ENCODE peak calls at places on chromosome 16, in seven cellular contexts. T is CD4-positive, CD25-positive, alpha-beta regulatory T cell; S is central memory CD4-positive, alpha-beta T cell; V is brain microvascular endothelial cell; G is activated T-cell treated with anti-CD3 and anti-CD28 coated beads for 1 hour; K is substantia nigra; I is hippocampal formation. P is an unnamed sample.
A peak's percentile ranks its signal among the peaks of the same experiment; 100 is the strongest.

GRCh38 chr16:73019456-73020362 is 28.2 kb downstream of the ZFHX3 start:
- DNase-seq in T (no peak), S (no peak), V (peak; percentile 97), G (no peak), K (no peak), I (no peak), P (no peak)

GRCh38 chr16:74304164-74304834 is 7.7 kb downstream of the PSMD7 start:
- DNase-seq in T (no peak), S (no peak), V (no peak), G (no peak), K (no peak), I (no peak), P (no peak)

GRCh38 chr16:47965439-47965838 is 190.4 kb downstream of the ABCC12 start:
- DNase-seq in T (no peak), S (no peak), V (peak; percentile 11), G (no peak), K (no peak), I (peak; percentile 41), P (no peak)

GRCh38 chr16:89149386-89149785 is 22.2 kb upstream of the CDH15 start:
- DNase-seq in T (no peak), S (no peak), V (no peak), G (no peak), K (no peak), I (no peak), P (no peak)

GRCh38 chr16:1659071-1659470 is 19.0 kb upstream of the JPT2 start:
- DNase-seq in T (no peak), S (no peak), V (no peak), G (no peak), K (no peak), I (no peak), P (no peak)

GRCh38 chr16:56774009-56774408 is 44.1 kb downstream of the NUP93 start:
- DNase-seq in T (no peak), S (no peak), V (no peak), G (no peak), K (no peak), I (no peak), P (no peak)

GRCh38 chr16:17519556-17519955 is 48.8 kb upstream of the XYLT1 start:
- DNase-seq in T (no peak), S (no peak), V (no peak), G (no peak), K (no peak), I (no peak), P (no peak)

GRCh38 chr16:31698901-31699300 is 171.2 kb downstream of the AHSP start:
- DNase-seq in T (no peak), S (no peak), V (no peak), G (no peak), K (no peak), I (no peak), P (no peak)

GRCh38 chr16:4801962-4802658 is at the start of gene ROGDI:
- DNase-seq in T (peak; percentile 88), S (peak; percentile 89), V (peak; percentile 53), G (peak; percentile 69), K (peak; percentile 59), I (peak; percentile 44), P (peak; percentile 88)

GRCh38 chr16:19744670-19745069 is 26.6 kb downstream of the IQCK start:
- DNase-seq in T (no peak), S (no peak), V (no peak), G (no peak), K (no peak), I (no peak), P (no peak)

GRCh38 chr16:68105611-68106010 is 20.4 kb downstream of the NFATC3 start:
- DNase-seq in T (no peak), S (no peak), V (no peak), G (no peak), K (no peak), I (no peak), P (no peak)

GRCh38 chr16:30649725-30650368 is 913 bp upstream of the PRR14 start:
- DNase-seq in T (no peak), S (peak; percentile 9), V (no peak), G (peak; percentile 16), K (no peak), I (no peak), P (no peak)

GRCh38 chr16:24645739-24646645 is 83.5 kb upstream of the TNRC6A start:
- DNase-seq in T (no peak), S (no peak), V (peak; percentile 99), G (no peak), K (no peak), I (no peak), P (no peak)

P was measured in naive thymus-derived CD4-positive, alpha-beta T cell.